ENCODE peak calls at places on chromosomes 11 and 22, in eight cellular contexts. H, S, L, R, O, E, Y and K are unnamed samples. For H3K27me3, the result is how much of the 10 kb centered on the place peaks cover.

GRCh38 chr11:69287968-69288882 is 5.7 kb upstream of the MYEOV start:
- DNase-seq in S (no peak), Y (no peak), E (no peak), H (no peak), O (no peak), L (no peak), R (no peak), K (no peak)

GRCh38 chr11:128522943-128523518 is 64.3 kb downstream of the ETS1 start:
- DNase-seq in H (no peak), L (no peak), R (peak), S (no peak), E (no peak), Y (no peak), O (peak), K (no peak)

GRCh38 chr11:131909426-131910200 is 539.2 kb downstream of the NTM start:
- DNase-seq in R (no peak), Y (no peak), H (no peak), O (peak), E (peak), S (no peak), L (peak), K (no peak)

GRCh38 chr11:22431074-22431473 is 92.9 kb downstream of the SLC17A6 start:
- DNase-seq in O (no peak), L (no peak), R (no peak), E (no peak), H (no peak), S (no peak), Y (no peak), K (no peak)

GRCh38 chr22:44823806-44824205 is 71.4 kb downstream of the ARHGAP8 start:
- DNase-seq in R (peak), O (no peak), Y (no peak), E (no peak), H (no peak), L (peak), S (no peak), K (no peak)

GRCh38 chr22:25815561-25815960 is 73.6 kb downstream of the MYO18B start:
- DNase-seq in L (no peak), O (no peak), Y (no peak), H (no peak), E (no peak), R (no peak), S (no peak), K (no peak)

GRCh38 chr11:130771708-130772107 is 144.6 kb downstream of the SNX19 start:
- DNase-seq in L (peak), H (no peak), S (no peak), Y (no peak), R (no peak), O (peak), E (no peak), K (no peak)

GRCh38 chr11:13143486-13144297 is 133.9 kb upstream of the BMAL1 start:
- DNase-seq in O (peak), E (no peak), L (no peak), H (no peak), Y (no peak), S (no peak), R (no peak), K (no peak)

GRCh38 chr11:102047305-102047924 is at the start of gene CFAP300:
- DNase-seq in H (peak), E (peak), L (peak), S (peak), Y (peak), O (peak), R (peak), K (peak)

GRCh38 chr11:12653729-12654128 is 20.5 kb upstream of the TEAD1 start:
- DNase-seq in L (peak), O (no peak), S (no peak), E (peak), H (no peak), Y (no peak), R (no peak), K (no peak)

GRCh38 chr22:46634011-46634699 is 14.0 kb downstream of the GRAMD4 start:
- DNase-seq in R (no peak), H (no peak), S (no peak), Y (no peak), O (no peak), E (peak), L (no peak), K (no peak)

GRCh38 chr11:13834463-13834862 is 128.1 kb upstream of the SPON1 start:
- DNase-seq in Y (no peak), O (no peak), R (no peak), E (peak), S (no peak), L (peak), H (no peak), K (no peak)

GRCh38 chr22:48742556-48743343 is 1084.9 kb downstream of the BRD1 start:
- DNase-seq in L (peak), R (peak), H (no peak), E (no peak), O (no peak), S (no peak), Y (no peak), K (no peak)

GRCh38 chr11:7251836-7252682 is at the start of gene SYT9:
- DNase-seq in L (peak), S (no peak), H (peak), Y (no peak), R (no peak), E (peak), O (peak), K (peak)

GRCh38 chr22:36913431-36914382 is at the start of gene CSF2RB:
- DNase-seq in O (no peak), Y (peak), R (no peak), L (peak), S (no peak), E (no peak), H (no peak), K (peak)

GRCh38 chr11:94873910-94874575 is 99.3 kb downstream of the CWC15 start:
- DNase-seq in O (no peak), Y (no peak), H (no peak), E (no peak), S (no peak), L (peak), R (no peak), K (no peak)

GRCh38 chr22:43088979-43089717 is at the start of gene TTLL1:
- DNase-seq in Y (peak), E (peak), H (peak), O (peak), R (peak), S (peak), L (peak), K (peak)

GRCh38 chr22:46114518-46115387 is 35.6 kb upstream of the PPARA start:
- DNase-seq in R (no peak), E (no peak), S (no peak), O (peak), H (no peak), Y (no peak), L (no peak), K (no peak)

GRCh38 chr22:30275625-30276024 is 9.0 kb upstream of the OSM start:
- DNase-seq in R (no peak), H (no peak), O (no peak), Y (no peak), S (no peak), E (peak), L (no peak), K (no peak)

GRCh38 chr11:30206249-30206996 is 24.4 kb upstream of the FSHB start:
- DNase-seq in R (no peak), Y (no peak), H (no peak), L (no peak), O (no peak), E (no peak), S (no peak), K (no peak)

GRCh38 chr11:134404485-134405341 is 7.3 kb downstream of the B3GAT1 start:
- DNase-seq in E (no peak), S (no peak), R (no peak), Y (no peak), L (no peak), H (no peak), O (no peak), K (no peak)
- H3K27ac ChIP-seq in E (no peak), S (no peak), R (no peak), Y (no peak), L (no peak), H (no peak), O (no peak), K (no peak)

GRCh38 chr22:23478175-23478574 is 101.9 kb downstream of the IGLL1 start:
- DNase-seq in S (no peak), L (no peak), H (no peak), Y (no peak), O (no peak), E (no peak), R (no peak), K (no peak)
- H3K27me3 ChIP-seq in S (under half), L (under half), H (under half), Y (under half), O (under half), E (under half), R (under half), K (under half)

GRCh38 chr11:67577951-67578350 is 5.7 kb upstream of the GSTP1 start:
- DNase-seq in S (no peak), E (no peak), O (no peak), L (peak), H (no peak), R (no peak), Y (no peak), K (no peak)
- H3K27ac ChIP-seq in S (no peak), E (no peak), O (no peak), L (no peak), H (no peak), R (no peak), Y (no peak), K (no peak)

GRCh38 chr11:6152126-6152525 is 18.0 kb downstream of the OR52B2 start:
- DNase-seq in O (no peak), R (no peak), E (no peak), S (no peak), H (no peak), Y (no peak), L (no peak), K (no peak)

GRCh38 chr11:6151117-6151516 is 19.0 kb downstream of the OR52B2 start:
- DNase-seq in Y (no peak), S (no peak), H (no peak), E (no peak), O (no peak), L (no peak), R (no peak), K (no peak)

GRCh38 chr11:6156628-6157367 is 13.3 kb downstream of the OR52B2 start:
- DNase-seq in L (peak), R (no peak), Y (no peak), H (no peak), S (no peak), E (peak), O (peak), K (no peak)
- H3K27me3 ChIP-seq in L (under half), R (under half), Y (under half), H (under half), S (under half), E (under half), O (under half), K (under half)

DNA sequence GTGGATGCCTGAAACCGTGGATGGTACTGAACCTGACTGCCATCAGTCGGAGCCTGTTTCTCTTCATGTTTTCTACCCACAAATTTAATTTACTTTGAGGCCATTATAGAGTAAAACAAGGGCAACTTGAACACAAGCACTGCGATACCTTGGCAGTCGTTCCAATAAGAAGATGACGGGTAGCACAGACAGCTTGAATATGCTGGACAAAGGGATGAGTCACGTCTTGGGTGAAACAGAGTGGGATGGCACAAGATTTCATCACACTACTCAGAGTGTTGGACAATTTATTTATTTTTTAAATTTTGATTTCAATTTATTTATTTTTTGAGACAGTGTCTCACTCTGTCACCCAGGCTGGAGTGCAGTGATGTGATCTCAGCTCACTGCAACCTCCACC is 5.7 kb downstream of the DIXDC1 start:
- DNase-seq in E (no peak), L (no peak), H (no peak), S (no peak), O (peak), Y (no peak), R (no peak), K (no peak)
- H3K27ac ChIP-seq in E (no peak), L (no peak), H (no peak), S (no peak), O (peak), Y (no peak), R (no peak), K (no peak)

GRCh38 chr11:126733685-126734084 is 266.9 kb downstream of the KIRREL3 start:
- DNase-seq in O (no peak), R (no peak), H (no peak), Y (no peak), S (no peak), E (no peak), L (no peak), K (no peak)

GRCh38 chr11:126731526-126731925 is 269.0 kb downstream of the KIRREL3 start:
- DNase-seq in L (no peak), R (no peak), S (no peak), H (no peak), Y (no peak), O (no peak), E (no peak), K (no peak)

GRCh38 chr11:126732981-126733380 is 267.6 kb downstream of the KIRREL3 start:
- DNase-seq in S (no peak), R (no peak), H (no peak), L (no peak), O (no peak), Y (no peak), E (no peak), K (no peak)

GRCh38 chr11:126736682-126737404 is 263.7 kb downstream of the KIRREL3 start:
- DNase-seq in S (no peak), R (no peak), E (no peak), O (no peak), H (no peak), L (no peak), Y (no peak), K (no peak)

DNA sequence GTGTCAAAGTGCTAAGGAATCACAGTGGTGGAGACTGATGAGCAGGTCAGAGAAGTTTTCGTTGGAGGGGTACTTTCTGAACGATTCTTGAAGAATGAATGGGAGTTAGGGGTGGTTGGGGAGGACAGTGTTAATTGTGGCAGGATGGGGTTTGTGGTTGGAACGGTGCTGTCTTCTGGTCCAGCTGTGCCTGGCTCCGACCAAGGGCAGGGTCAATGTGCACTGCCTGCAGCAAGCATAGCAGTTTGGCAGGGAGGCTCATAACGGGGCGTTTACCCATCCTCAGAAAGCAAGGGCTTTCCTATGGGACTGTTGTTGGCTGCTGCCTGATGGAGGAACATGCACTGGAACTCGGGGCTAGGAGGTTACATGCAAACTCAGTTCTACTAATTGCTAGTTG is 265.8 kb downstream of the KIRREL3 start:
- DNase-seq in Y (no peak), R (no peak), H (no peak), L (no peak), O (no peak), E (no peak), S (no peak), K (no peak)
- H3K27me3 ChIP-seq in Y (under half), R (under half), H (under half), L (under half), O (under half), E (under half), S (under half), K (under half)